ENCODE peak calls at places on chromosomes 12 and 14, in ten cellular contexts. One of them, this sample, is unnamed.

GRCh38 chr12:129325566-129325965 is 472.3 kb downstream of the GLT1D1 start:
- DNase-seq in activated naive CD8-positive, alpha-beta T cell treated with anti-CD3 and anti-CD28 coated beads for 36 hours: no peak
- DNase-seq in mucosa of descending colon: no peak
- DNase-seq in C1 segment of cervical spinal cord: no peak
- DNase-seq in G401: no peak
- DNase-seq in stimulated activated CD8-positive, alpha-beta memory T cell treated with anti-CD3 and anti-CD28 coated beads, Interleukin-2, amount 100 ng/mL, for 1 hour: no peak
- DNase-seq in T-helper 1 cell: no peak
- DNase-seq in neuronal stem cell: no peak
- DNase-seq in WTC11: no peak
- DNase-seq in GM23338: no peak
- DNase-seq in this sample: no peak

GRCh38 chr12:56198836-56199235 is 9.6 kb upstream of the SMARCC2 start:
- DNase-seq in GM23338: peak; percentile 72
- DNase-seq in neuronal stem cell: no peak
- DNase-seq in activated naive CD8-positive, alpha-beta T cell treated with anti-CD3 and anti-CD28 coated beads for 36 hours: no peak
- DNase-seq in C1 segment of cervical spinal cord: no peak
- DNase-seq in G401: no peak
- DNase-seq in WTC11: no peak
- DNase-seq in mucosa of descending colon: no peak
- DNase-seq in T-helper 1 cell: no peak
- DNase-seq in stimulated activated CD8-positive, alpha-beta memory T cell treated with anti-CD3 and anti-CD28 coated beads, Interleukin-2, amount 100 ng/mL, for 1 hour: no peak
- DNase-seq in this sample: no peak

GRCh38 chr12:58504539-58504938 is 415.8 kb downstream of the LRIG3 start:
- DNase-seq in activated naive CD8-positive, alpha-beta T cell treated with anti-CD3 and anti-CD28 coated beads for 36 hours: no peak
- DNase-seq in GM23338: no peak
- DNase-seq in mucosa of descending colon: no peak
- DNase-seq in C1 segment of cervical spinal cord: no peak
- DNase-seq in stimulated activated CD8-positive, alpha-beta memory T cell treated with anti-CD3 and anti-CD28 coated beads, Interleukin-2, amount 100 ng/mL, for 1 hour: no peak
- DNase-seq in G401: no peak
- DNase-seq in T-helper 1 cell: no peak
- DNase-seq in neuronal stem cell: no peak
- DNase-seq in WTC11: no peak
- DNase-seq in this sample: no peak

GRCh38 chr14:62118871-62119270 is 356.7 kb downstream of the SNAPC1 start:
- DNase-seq in activated naive CD8-positive, alpha-beta T cell treated with anti-CD3 and anti-CD28 coated beads for 36 hours: no peak
- DNase-seq in GM23338: no peak
- DNase-seq in mucosa of descending colon: no peak
- DNase-seq in T-helper 1 cell: no peak
- DNase-seq in neuronal stem cell: no peak
- DNase-seq in WTC11: no peak
- DNase-seq in C1 segment of cervical spinal cord: no peak
- DNase-seq in stimulated activated CD8-positive, alpha-beta memory T cell treated with anti-CD3 and anti-CD28 coated beads, Interleukin-2, amount 100 ng/mL, for 1 hour: no peak
- DNase-seq in G401: no peak
- DNase-seq in this sample: no peak

GRCh38 chr12:6569312-6569711 is 1.2 kb upstream of the NOP2 start:
- DNase-seq in activated naive CD8-positive, alpha-beta T cell treated with anti-CD3 and anti-CD28 coated beads for 36 hours: no peak
- DNase-seq in stimulated activated CD8-positive, alpha-beta memory T cell treated with anti-CD3 and anti-CD28 coated beads, Interleukin-2, amount 100 ng/mL, for 1 hour: no peak
- DNase-seq in C1 segment of cervical spinal cord: no peak
- DNase-seq in neuronal stem cell: no peak
- DNase-seq in GM23338: no peak
- DNase-seq in mucosa of descending colon: no peak
- DNase-seq in T-helper 1 cell: no peak
- DNase-seq in WTC11: no peak
- DNase-seq in G401: no peak
- DNase-seq in this sample: no peak

GRCh38 chr14:51609987-51610283 is 41.8 kb upstream of the FRMD6 start:
- DNase-seq in T-helper 1 cell: no peak
- DNase-seq in C1 segment of cervical spinal cord: no peak
- DNase-seq in activated naive CD8-positive, alpha-beta T cell treated with anti-CD3 and anti-CD28 coated beads for 36 hours: no peak
- DNase-seq in G401: no peak
- DNase-seq in WTC11: no peak
- DNase-seq in neuronal stem cell: no peak
- DNase-seq in stimulated activated CD8-positive, alpha-beta memory T cell treated with anti-CD3 and anti-CD28 coated beads, Interleukin-2, amount 100 ng/mL, for 1 hour: no peak
- DNase-seq in mucosa of descending colon: no peak
- DNase-seq in GM23338: no peak
- DNase-seq in this sample: no peak

GRCh38 chr14:74955229-74955999 is at the start of gene PGF:
- DNase-seq in G401: no peak
- DNase-seq in neuronal stem cell: peak; percentile 54
- DNase-seq in GM23338: peak; percentile 80
- DNase-seq in stimulated activated CD8-positive, alpha-beta memory T cell treated with anti-CD3 and anti-CD28 coated beads, Interleukin-2, amount 100 ng/mL, for 1 hour: no peak
- DNase-seq in mucosa of descending colon: peak; percentile 75
- DNase-seq in activated naive CD8-positive, alpha-beta T cell treated with anti-CD3 and anti-CD28 coated beads for 36 hours: peak; percentile 21
- DNase-seq in T-helper 1 cell: no peak
- DNase-seq in WTC11: peak; percentile 80
- DNase-seq in C1 segment of cervical spinal cord: peak; percentile 23
- DNase-seq in this sample: peak; percentile 55

GRCh38 chr12:53501615-53502181 is 615 bp downstream of the TARBP2 start:
- DNase-seq in stimulated activated CD8-positive, alpha-beta memory T cell treated with anti-CD3 and anti-CD28 coated beads, Interleukin-2, amount 100 ng/mL, for 1 hour: no peak
- DNase-seq in T-helper 1 cell: no peak
- DNase-seq in mucosa of descending colon: no peak
- DNase-seq in activated naive CD8-positive, alpha-beta T cell treated with anti-CD3 and anti-CD28 coated beads for 36 hours: no peak
- DNase-seq in GM23338: no peak
- DNase-seq in C1 segment of cervical spinal cord: no peak
- DNase-seq in G401: no peak
- DNase-seq in neuronal stem cell: no peak
- DNase-seq in WTC11: no peak
- DNase-seq in this sample: no peak

GRCh38 chr12:107610030-107610859 is 75.4 kb upstream of the PWP1 start:
- DNase-seq in neuronal stem cell: peak; percentile 38
- DNase-seq in GM23338: peak; percentile 83
- DNase-seq in WTC11: peak; percentile 74
- DNase-seq in T-helper 1 cell: no peak
- DNase-seq in C1 segment of cervical spinal cord: no peak
- DNase-seq in mucosa of descending colon: no peak
- DNase-seq in activated naive CD8-positive, alpha-beta T cell treated with anti-CD3 and anti-CD28 coated beads for 36 hours: peak; percentile 35
- DNase-seq in G401: peak; percentile 21
- DNase-seq in stimulated activated CD8-positive, alpha-beta memory T cell treated with anti-CD3 and anti-CD28 coated beads, Interleukin-2, amount 100 ng/mL, for 1 hour: no peak
- DNase-seq in this sample: no peak

GRCh38 chr14:42909659-42910058 is 1303.0 kb downstream of the LRFN5 start:
- DNase-seq in neuronal stem cell: no peak
- DNase-seq in mucosa of descending colon: no peak
- DNase-seq in GM23338: no peak
- DNase-seq in T-helper 1 cell: no peak
- DNase-seq in WTC11: no peak
- DNase-seq in G401: no peak
- DNase-seq in activated naive CD8-positive, alpha-beta T cell treated with anti-CD3 and anti-CD28 coated beads for 36 hours: no peak
- DNase-seq in stimulated activated CD8-positive, alpha-beta memory T cell treated with anti-CD3 and anti-CD28 coated beads, Interleukin-2, amount 100 ng/mL, for 1 hour: no peak
- DNase-seq in C1 segment of cervical spinal cord: no peak
- DNase-seq in this sample: no peak

GRCh38 chr14:63659726-63660125 is 18.1 kb upstream of the WDR89 start:
- DNase-seq in stimulated activated CD8-positive, alpha-beta memory T cell treated with anti-CD3 and anti-CD28 coated beads, Interleukin-2, amount 100 ng/mL, for 1 hour: no peak
- DNase-seq in GM23338: no peak
- DNase-seq in G401: no peak
- DNase-seq in activated naive CD8-positive, alpha-beta T cell treated with anti-CD3 and anti-CD28 coated beads for 36 hours: no peak
- DNase-seq in T-helper 1 cell: no peak
- DNase-seq in mucosa of descending colon: no peak
- DNase-seq in WTC11: no peak
- DNase-seq in neuronal stem cell: no peak
- DNase-seq in C1 segment of cervical spinal cord: peak; percentile 31
- DNase-seq in this sample: no peak

GRCh38 chr12:49400304-49400703 is 33.0 kb downstream of the SPATS2 start:
- DNase-seq in GM23338: no peak
- DNase-seq in activated naive CD8-positive, alpha-beta T cell treated with anti-CD3 and anti-CD28 coated beads for 36 hours: no peak
- DNase-seq in neuronal stem cell: no peak
- DNase-seq in mucosa of descending colon: no peak
- DNase-seq in C1 segment of cervical spinal cord: no peak
- DNase-seq in stimulated activated CD8-positive, alpha-beta memory T cell treated with anti-CD3 and anti-CD28 coated beads, Interleukin-2, amount 100 ng/mL, for 1 hour: no peak
- DNase-seq in T-helper 1 cell: no peak
- DNase-seq in G401: no peak
- DNase-seq in WTC11: no peak
- DNase-seq in this sample: no peak

GRCh38 chr12:12007001-12007712 is 63.6 kb upstream of the BCL2L14 start:
- DNase-seq in mucosa of descending colon: no peak
- DNase-seq in C1 segment of cervical spinal cord: no peak
- DNase-seq in neuronal stem cell: no peak
- DNase-seq in GM23338: no peak
- DNase-seq in WTC11: no peak
- DNase-seq in G401: no peak
- DNase-seq in activated naive CD8-positive, alpha-beta T cell treated with anti-CD3 and anti-CD28 coated beads for 36 hours: peak; percentile 85
- DNase-seq in stimulated activated CD8-positive, alpha-beta memory T cell treated with anti-CD3 and anti-CD28 coated beads, Interleukin-2, amount 100 ng/mL, for 1 hour: no peak
- DNase-seq in T-helper 1 cell: no peak
- DNase-seq in this sample: no peak

GRCh38 chr12:19200261-19200660 is 70.7 kb downstream of the PLEKHA5 start:
- DNase-seq in GM23338: no peak
- DNase-seq in WTC11: no peak
- DNase-seq in neuronal stem cell: no peak
- DNase-seq in T-helper 1 cell: no peak
- DNase-seq in activated naive CD8-positive, alpha-beta T cell treated with anti-CD3 and anti-CD28 coated beads for 36 hours: no peak
- DNase-seq in mucosa of descending colon: no peak
- DNase-seq in G401: no peak
- DNase-seq in C1 segment of cervical spinal cord: no peak
- DNase-seq in stimulated activated CD8-positive, alpha-beta memory T cell treated with anti-CD3 and anti-CD28 coated beads, Interleukin-2, amount 100 ng/mL, for 1 hour: no peak
- DNase-seq in this sample: no peak

GRCh38 chr14:96502621-96503251 is 554 bp downstream of the PAPOLA start:
- DNase-seq in T-helper 1 cell: no peak
- DNase-seq in mucosa of descending colon: peak; percentile 80
- DNase-seq in WTC11: peak; percentile 56
- DNase-seq in C1 segment of cervical spinal cord: peak; percentile 82
- DNase-seq in neuronal stem cell: peak; percentile 23
- DNase-seq in GM23338: peak; percentile 79
- DNase-seq in activated naive CD8-positive, alpha-beta T cell treated with anti-CD3 and anti-CD28 coated beads for 36 hours: peak; percentile 16
- DNase-seq in G401: peak; percentile 30
- DNase-seq in stimulated activated CD8-positive, alpha-beta memory T cell treated with anti-CD3 and anti-CD28 coated beads, Interleukin-2, amount 100 ng/mL, for 1 hour: no peak
- DNase-seq in this sample: peak; percentile 60

GRCh38 chr12:107320929-107321618 is 227.7 kb upstream of the CRY1 start:
- DNase-seq in stimulated activated CD8-positive, alpha-beta memory T cell treated with anti-CD3 and anti-CD28 coated beads, Interleukin-2, amount 100 ng/mL, for 1 hour: no peak
- DNase-seq in activated naive CD8-positive, alpha-beta T cell treated with anti-CD3 and anti-CD28 coated beads for 36 hours: peak; percentile 86
- DNase-seq in G401: no peak
- DNase-seq in WTC11: peak; percentile 61
- DNase-seq in neuronal stem cell: no peak
- DNase-seq in T-helper 1 cell: peak; percentile 67
- DNase-seq in C1 segment of cervical spinal cord: peak; percentile 6
- DNase-seq in mucosa of descending colon: peak; percentile 65
- DNase-seq in GM23338: peak; percentile 82
- DNase-seq in this sample: no peak

GRCh38 chr12:46522141-46522540 is 149.6 kb upstream of the SLC38A2 start:
- DNase-seq in T-helper 1 cell: no peak
- DNase-seq in stimulated activated CD8-positive, alpha-beta memory T cell treated with anti-CD3 and anti-CD28 coated beads, Interleukin-2, amount 100 ng/mL, for 1 hour: no peak
- DNase-seq in C1 segment of cervical spinal cord: no peak
- DNase-seq in G401: no peak
- DNase-seq in activated naive CD8-positive, alpha-beta T cell treated with anti-CD3 and anti-CD28 coated beads for 36 hours: no peak
- DNase-seq in WTC11: no peak
- DNase-seq in mucosa of descending colon: no peak
- DNase-seq in GM23338: no peak
- DNase-seq in neuronal stem cell: no peak
- DNase-seq in this sample: no peak

GRCh38 chr14:36655963-36656768 is 5.5 kb upstream of the PAX9 start:
- DNase-seq in stimulated activated CD8-positive, alpha-beta memory T cell treated with anti-CD3 and anti-CD28 coated beads, Interleukin-2, amount 100 ng/mL, for 1 hour: no peak
- DNase-seq in activated naive CD8-positive, alpha-beta T cell treated with anti-CD3 and anti-CD28 coated beads for 36 hours: no peak
- DNase-seq in T-helper 1 cell: no peak
- DNase-seq in neuronal stem cell: no peak
- DNase-seq in GM23338: peak; percentile 91
- DNase-seq in C1 segment of cervical spinal cord: no peak
- DNase-seq in mucosa of descending colon: no peak
- DNase-seq in G401: no peak
- DNase-seq in WTC11: peak; percentile 84
- DNase-seq in this sample: no peak

GRCh38 chr12:23084236-23084995 is 459.4 kb downstream of the ETNK1 start:
- DNase-seq in G401: no peak
- DNase-seq in T-helper 1 cell: no peak
- DNase-seq in mucosa of descending colon: no peak
- DNase-seq in GM23338: no peak
- DNase-seq in WTC11: no peak
- DNase-seq in neuronal stem cell: no peak
- DNase-seq in activated naive CD8-positive, alpha-beta T cell treated with anti-CD3 and anti-CD28 coated beads for 36 hours: no peak
- DNase-seq in stimulated activated CD8-positive, alpha-beta memory T cell treated with anti-CD3 and anti-CD28 coated beads, Interleukin-2, amount 100 ng/mL, for 1 hour: no peak
- DNase-seq in C1 segment of cervical spinal cord: no peak
- DNase-seq in this sample: no peak

GRCh38 chr12:130367003-130367402 is 29.3 kb downstream of the PIWIL1 start:
- DNase-seq in GM23338: no peak
- DNase-seq in activated naive CD8-positive, alpha-beta T cell treated with anti-CD3 and anti-CD28 coated beads for 36 hours: no peak
- DNase-seq in G401: no peak
- DNase-seq in T-helper 1 cell: no peak
- DNase-seq in mucosa of descending colon: no peak
- DNase-seq in C1 segment of cervical spinal cord: no peak
- DNase-seq in neuronal stem cell: no peak
- DNase-seq in stimulated activated CD8-positive, alpha-beta memory T cell treated with anti-CD3 and anti-CD28 coated beads, Interleukin-2, amount 100 ng/mL, for 1 hour: no peak
- DNase-seq in WTC11: no peak
- DNase-seq in this sample: no peak

GRCh38 chr14:94394594-94395305 is 6.3 kb upstream of the SERPINA1 start:
- DNase-seq in stimulated activated CD8-positive, alpha-beta memory T cell treated with anti-CD3 and anti-CD28 coated beads, Interleukin-2, amount 100 ng/mL, for 1 hour: no peak
- DNase-seq in GM23338: no peak
- DNase-seq in T-helper 1 cell: no peak
- DNase-seq in neuronal stem cell: no peak
- DNase-seq in G401: no peak
- DNase-seq in C1 segment of cervical spinal cord: no peak
- DNase-seq in activated naive CD8-positive, alpha-beta T cell treated with anti-CD3 and anti-CD28 coated beads for 36 hours: peak; percentile 40
- DNase-seq in mucosa of descending colon: peak; percentile 60
- DNase-seq in WTC11: no peak
- DNase-seq in this sample: no peak

GRCh38 chr14:31967669-31967975 is 109.5 kb upstream of the ARHGAP5 start:
- DNase-seq in mucosa of descending colon: no peak
- DNase-seq in stimulated activated CD8-positive, alpha-beta memory T cell treated with anti-CD3 and anti-CD28 coated beads, Interleukin-2, amount 100 ng/mL, for 1 hour: no peak
- DNase-seq in activated naive CD8-positive, alpha-beta T cell treated with anti-CD3 and anti-CD28 coated beads for 36 hours: no peak
- DNase-seq in WTC11: no peak
- DNase-seq in G401: no peak
- DNase-seq in neuronal stem cell: no peak
- DNase-seq in T-helper 1 cell: no peak
- DNase-seq in C1 segment of cervical spinal cord: no peak
- DNase-seq in GM23338: no peak
- DNase-seq in this sample: no peak

GRCh38 chr14:44531648-44532047 is 24.6 kb upstream of the FSCB start:
- DNase-seq in C1 segment of cervical spinal cord: no peak
- DNase-seq in neuronal stem cell: no peak
- DNase-seq in WTC11: no peak
- DNase-seq in stimulated activated CD8-positive, alpha-beta memory T cell treated with anti-CD3 and anti-CD28 coated beads, Interleukin-2, amount 100 ng/mL, for 1 hour: no peak
- DNase-seq in G401: no peak
- DNase-seq in activated naive CD8-positive, alpha-beta T cell treated with anti-CD3 and anti-CD28 coated beads for 36 hours: no peak
- DNase-seq in T-helper 1 cell: no peak
- DNase-seq in mucosa of descending colon: no peak
- DNase-seq in GM23338: no peak
- DNase-seq in this sample: no peak